ENCODE peak calls at places on chromosomes 1 and 21, in nine cellular contexts. D, V, Q, J, I, N, F, K and W are unnamed samples.

GRCh38 chr1:11948822-11949458 is 14.4 kb downstream of the PLOD1 start:
- DNase-seq in D (no peak), V (peak), Q (no peak), J (no peak), I (no peak), N (peak), F (no peak), K (peak), W (no peak)

GRCh38 chr1:186152945-186153309 is 222.1 kb downstream of the TPR start:
- DNase-seq in D (no peak), V (no peak), Q (no peak), J (no peak), I (no peak), N (no peak), F (no peak), K (no peak), W (no peak)

GRCh38 chr1:180633092-180634045 is 1.5 kb downstream of the XPR1 start:
- DNase-seq in D (peak), V (peak), Q (peak), J (no peak), I (no peak), N (no peak), F (no peak), K (no peak), W (no peak)

GRCh38 chr1:179872558-179872957 is 5.0 kb downstream of the TOR1AIP2 start:
- DNase-seq in D (no peak), V (no peak), Q (no peak), J (no peak), I (no peak), N (no peak), F (no peak), K (no peak), W (no peak)

GRCh38 chr1:151472852-151473731 is 13.8 kb upstream of the POGZ start:
- DNase-seq in D (peak), V (peak), Q (peak), J (peak), I (peak), N (peak), F (peak), K (peak), W (peak)

GRCh38 chr1:165353731-165354671 is 2.5 kb downstream of the LMX1A start:
- DNase-seq in D (no peak), V (no peak), Q (no peak), J (no peak), I (no peak), N (peak), F (no peak), K (no peak), W (no peak)

GRCh38 chr21:46035809-46036695 is 54.5 kb downstream of the COL6A1 start:
- DNase-seq in D (no peak), V (peak), Q (peak), J (no peak), I (peak), N (no peak), F (no peak), K (no peak), W (no peak)

GRCh38 chr1:159923203-159924024 is 1.9 kb downstream of the TAGLN2 start:
- DNase-seq in D (peak), V (peak), Q (peak), J (peak), I (peak), N (peak), F (no peak), K (peak), W (no peak)

GRCh38 chr21:26958792-26959191 is 8.1 kb downstream of the ADAMTS5 start:
- DNase-seq in D (no peak), V (no peak), Q (no peak), J (no peak), I (peak), N (no peak), F (no peak), K (no peak), W (no peak)

GRCh38 chr21:38056481-38056880 is 140.2 kb upstream of the KCNJ6 start:
- DNase-seq in D (no peak), V (no peak), Q (no peak), J (no peak), I (no peak), N (no peak), F (no peak), K (no peak), W (no peak)
- TF ChIP-seq CTCF in D (no peak), V (no peak), Q (no peak), J (no peak), I (no peak), N (no peak), F (no peak), K (no peak), W (no peak)

DNA sequence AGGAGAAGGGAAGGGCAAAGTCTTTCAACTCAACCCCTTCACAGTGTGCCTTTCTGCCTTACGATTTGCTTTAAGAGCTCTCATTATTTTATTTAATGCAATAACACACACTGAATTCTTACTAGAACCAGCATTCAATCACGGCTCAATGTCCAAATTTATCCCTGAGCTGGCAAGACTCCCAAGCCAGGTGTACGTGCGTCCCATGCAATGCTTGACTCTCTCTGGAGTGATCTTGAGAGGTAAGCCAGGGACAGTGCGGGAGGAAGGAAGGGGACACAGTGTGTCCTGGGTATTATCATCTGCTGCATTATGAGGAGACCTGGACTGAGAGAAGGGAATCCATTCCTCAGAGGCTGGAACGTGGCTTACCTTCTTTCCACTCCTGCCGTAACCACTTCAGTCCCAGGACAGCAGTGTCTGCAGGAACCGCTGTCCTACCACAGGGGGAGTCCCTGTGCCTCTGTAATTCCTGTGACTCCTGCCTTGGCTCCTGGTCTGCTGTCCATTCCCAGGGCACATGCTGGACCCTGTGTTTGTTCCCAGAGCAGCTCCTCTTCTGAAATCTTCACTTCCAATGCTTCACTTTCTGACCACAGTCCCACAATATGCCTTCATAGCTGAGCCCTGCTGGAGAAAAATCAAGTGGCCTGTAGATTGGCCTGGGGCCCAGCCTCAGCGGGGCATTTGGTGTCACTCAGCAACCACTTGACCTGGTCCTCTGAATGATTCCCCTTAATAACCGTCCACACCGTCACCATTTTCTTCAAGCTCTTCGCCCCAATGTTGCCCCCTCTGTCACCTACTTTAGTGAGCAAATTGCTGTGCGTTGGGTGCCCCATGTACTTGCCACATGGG is 28.6 kb upstream of the STUM start:
- DNase-seq in D (no peak), V (no peak), Q (no peak), J (no peak), I (no peak), N (peak), F (peak), K (no peak), W (no peak)
- TF ChIP-seq CTCF in D (no peak), V (no peak), Q (no peak), J (no peak), I (peak), N (peak), F (no peak), K (no peak), W (peak)

GRCh38 chr21:30430170-30430655 is at the start of gene KRTAP13-4:
- DNase-seq in D (no peak), V (no peak), Q (no peak), J (no peak), I (no peak), N (no peak), F (no peak), K (no peak), W (no peak)
- TF ChIP-seq CTCF in D (no peak), V (no peak), Q (no peak), J (no peak), I (no peak), N (no peak), F (no peak), K (no peak), W (no peak)

GRCh38 chr21:36965720-36966065 is 776 bp downstream of the HLCS start:
- DNase-seq in D (no peak), V (no peak), Q (no peak), J (no peak), I (no peak), N (no peak), F (no peak), K (no peak), W (no peak)

GRCh38 chr21:36964398-36964797 is 2.1 kb downstream of the HLCS start:
- DNase-seq in D (no peak), V (no peak), Q (no peak), J (no peak), I (no peak), N (no peak), F (no peak), K (no peak), W (no peak)

GRCh38 chr21:36964832-36965719 is 1.4 kb downstream of the HLCS start:
- DNase-seq in D (no peak), V (no peak), Q (no peak), J (no peak), I (no peak), N (no peak), F (no peak), K (no peak), W (no peak)

GRCh38 chr21:36966846-36967657 is 583 bp upstream of the HLCS start:
- DNase-seq in D (peak), V (no peak), Q (no peak), J (no peak), I (no peak), N (no peak), F (peak), K (no peak), W (no peak)

GRCh38 chr21:36966066-36966845 is at the start of gene HLCS:
- DNase-seq in D (peak), V (peak), Q (peak), J (peak), I (peak), N (peak), F (peak), K (peak), W (peak)
- TF ChIP-seq CTCF in D (peak), V (peak), Q (no peak), J (no peak), I (peak), N (peak), F (no peak), K (peak), W (no peak)

GRCh38 chr1:155135416-155136197 is at the start of gene SLC50A1:
- DNase-seq in D (peak), V (peak), Q (peak), J (peak), I (peak), N (peak), F (peak), K (peak), W (peak)
- TF ChIP-seq CTCF in D (no peak), V (peak), Q (no peak), J (no peak), I (peak), N (no peak), F (no peak), K (no peak), W (no peak)

DNA sequence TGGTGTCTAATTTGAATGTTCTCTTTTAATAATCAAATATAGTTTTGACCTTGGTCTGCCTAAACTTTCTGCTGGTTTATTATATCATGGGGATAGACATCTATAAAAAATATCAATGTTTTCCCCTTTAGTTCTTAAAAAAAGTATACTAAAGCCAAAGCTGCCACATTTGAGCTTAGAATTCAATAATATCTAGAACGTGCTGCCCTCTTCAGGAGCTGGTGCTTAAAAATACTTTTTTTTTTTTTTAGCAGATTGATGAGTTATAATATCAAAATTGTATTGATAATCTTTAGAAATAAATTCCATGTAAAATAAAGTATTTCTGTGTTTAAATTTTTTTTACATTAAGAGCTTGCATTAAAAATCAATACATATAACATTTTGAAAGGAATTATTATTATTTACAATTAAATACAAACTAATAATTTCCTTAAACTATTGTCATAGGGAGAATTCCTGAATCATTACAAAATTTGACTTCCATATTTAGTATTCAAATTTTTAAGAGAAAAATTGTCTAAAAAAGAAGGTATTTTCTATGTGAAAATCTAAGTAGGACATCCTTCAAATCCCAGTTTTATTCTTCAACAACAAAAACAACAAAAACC is 40.1 kb upstream of the ADGRL2 start:
- DNase-seq in D (peak), V (peak), Q (peak), J (no peak), I (no peak), N (peak), F (no peak), K (peak), W (no peak)
- TF ChIP-seq CTCF in D (peak), V (peak), Q (peak), J (no peak), I (peak), N (peak), F (no peak), K (peak), W (peak)

DNA sequence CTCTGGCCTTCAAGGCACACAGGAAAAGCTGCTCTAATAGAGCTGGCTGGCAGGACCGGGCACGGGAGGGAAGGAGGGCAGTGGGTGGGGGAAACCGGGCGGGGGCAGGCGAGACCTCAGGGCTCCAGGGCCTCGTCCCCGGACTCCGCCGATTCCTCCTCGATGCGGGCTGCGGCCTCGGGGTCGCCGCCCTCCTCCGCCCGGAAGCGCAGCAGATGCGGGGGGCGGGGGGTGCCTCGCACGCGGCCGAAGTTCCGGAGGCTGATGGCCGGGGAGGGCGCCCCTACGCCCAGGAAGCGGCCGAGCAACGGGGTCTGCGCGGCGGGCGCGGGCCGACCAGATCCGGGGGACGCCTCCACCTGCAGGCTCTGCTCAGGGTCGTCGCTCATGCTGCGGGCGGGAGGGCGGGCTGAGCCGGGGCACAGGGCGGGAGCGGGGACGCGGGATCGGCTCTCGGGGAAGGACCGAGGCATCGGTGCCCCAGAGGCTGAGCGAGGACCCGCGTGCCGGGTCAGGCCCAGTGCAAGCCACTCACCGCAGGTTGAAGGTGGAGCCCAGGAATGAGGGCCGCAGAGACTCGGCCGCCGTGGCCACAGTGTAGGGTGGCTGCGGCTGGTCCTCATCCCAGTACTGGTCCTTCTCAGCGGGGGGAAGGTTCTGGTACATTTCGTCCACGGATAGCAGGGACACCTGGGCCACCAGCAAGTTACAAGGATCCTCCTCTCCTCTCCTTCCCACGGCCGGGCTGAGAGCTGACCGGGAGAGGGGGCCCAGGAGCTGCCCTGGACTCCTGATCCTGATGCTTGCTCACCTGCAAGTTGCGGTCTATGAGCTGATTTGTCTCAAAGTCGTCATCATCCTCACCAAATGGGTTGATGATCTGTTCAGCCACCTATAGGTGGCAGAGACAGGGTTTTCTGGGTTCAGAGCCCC is 3.6 kb downstream of the BEST4 start:
- DNase-seq in D (no peak), V (no peak), Q (no peak), J (no peak), I (no peak), N (peak), F (peak), K (no peak), W (no peak)
- TF ChIP-seq CTCF in D (peak), V (no peak), Q (peak), J (peak), I (no peak), N (peak), F (no peak), K (no peak), W (no peak)

GRCh38 chr1:10628685-10629084 is 153.9 kb downstream of the PEX14 start:
- DNase-seq in D (peak), V (peak), Q (no peak), J (no peak), I (peak), N (no peak), F (peak), K (no peak), W (no peak)
- TF ChIP-seq CTCF in D (no peak), V (no peak), Q (no peak), J (no peak), I (no peak), N (no peak), F (no peak), K (no peak), W (no peak)

GRCh38 chr1:204828352-204828850 is 42.3 kb upstream of the NFASC start:
- DNase-seq in D (no peak), V (no peak), Q (peak), J (no peak), I (peak), N (peak), F (peak), K (peak), W (peak)
- TF ChIP-seq CTCF in D (no peak), V (no peak), Q (peak), J (no peak), I (peak), N (no peak), F (no peak), K (no peak), W (no peak)